ENCODE peak calls at places on chromosomes 16 and 17, in five cellular contexts. W is iPS-NIHi11; R is amniotic stem cell; O is occipital lobe; A is stimulated activated CD4-positive, alpha-beta T cell treated with anti-CD3 and anti-CD28 coated beads, Interleukin-1b, Interleukin-23, amount 100 ng/mL, for 24 hours. J is an unnamed sample.

GRCh38 chr17:73902416-73903181 is 258.4 kb upstream of the SDK2 start:
- DNase-seq in A (no peak), O (no peak), R (no peak), W (peak), J (no peak)

GRCh38 chr17:82871056-82871775 is 31.4 kb upstream of the ZNF750 start:
- DNase-seq in A (no peak), R (no peak), W (peak), O (no peak), J (no peak)

GRCh38 chr16:54171855-54172537 is 114.6 kb downstream of the IRX3 start:
- DNase-seq in W (no peak), R (peak), O (no peak), A (no peak), J (peak)

GRCh38 chr17:65698381-65699061 is 137.1 kb upstream of the AXIN2 start:
- DNase-seq in R (no peak), O (no peak), W (no peak), A (no peak), J (peak)

GRCh38 chr17:27239046-27239445 is 54.9 kb upstream of the WSB1 start:
- DNase-seq in A (peak), O (no peak), R (no peak), W (no peak), J (no peak)

GRCh38 chr17:31594416-31594815 is 202.9 kb downstream of the RAB11FIP4 start:
- DNase-seq in A (no peak), R (no peak), W (no peak), O (no peak), J (no peak)

GRCh38 chr17:49471769-49472168 is 23.3 kb upstream of the NGFR start:
- DNase-seq in O (no peak), A (no peak), R (no peak), W (no peak), J (no peak)

GRCh38 chr16:71855937-71856662 is 10.3 kb downstream of the ATXN1L start:
- DNase-seq in W (no peak), A (no peak), O (no peak), R (no peak), J (no peak)

GRCh38 chr16:7646831-7647230 is 314.2 kb downstream of the RBFOX1 start:
- DNase-seq in R (no peak), W (no peak), A (no peak), O (peak), J (no peak)

GRCh38 chr16:67406628-67407027 is 9.6 kb downstream of the ZDHHC1 start:
- DNase-seq in W (no peak), O (no peak), A (no peak), R (peak), J (no peak)

GRCh38 chr16:9241177-9241576 is 149.7 kb downstream of the HAPSTR1 start:
- DNase-seq in R (no peak), O (no peak), W (no peak), A (no peak), J (no peak)

GRCh38 chr17:9684955-9685621 is 39.8 kb downstream of the USP43 start:
- DNase-seq in R (no peak), A (no peak), W (no peak), O (no peak), J (no peak)

GRCh38 chr17:50909765-50910661 is 43.9 kb upstream of the TOB1 start:
- DNase-seq in W (no peak), A (peak), R (no peak), O (no peak), J (no peak)

GRCh38 chr16:48123104-48123788 is 32.5 kb downstream of the ABCC12 start:
- DNase-seq in A (peak), R (peak), O (peak), W (no peak), J (peak)

GRCh38 chr17:41392278-41392677 is 5.1 kb downstream of the KRT31 start:
- DNase-seq in R (no peak), O (no peak), A (no peak), W (no peak), J (no peak)

GRCh38 chr16:10202650-10203049 is 20.4 kb upstream of the GRIN2A start:
- DNase-seq in R (no peak), A (no peak), O (no peak), W (peak), J (no peak)

GRCh38 chr17:73138541-73139138 is 26.2 kb upstream of the SSTR2 start:
- DNase-seq in A (no peak), O (no peak), R (no peak), W (peak), J (no peak)

GRCh38 chr17:59565959-59566324 is 532 bp downstream of the DHX40 start:
- DNase-seq in R (peak), A (peak), W (peak), O (peak), J (peak)

GRCh38 chr16:57562669-57563486 is 20.4 kb downstream of the ADGRG5 start:
- DNase-seq in O (no peak), R (no peak), A (no peak), W (no peak), J (no peak)

GRCh38 chr17:38663964-38664644 is 10.7 kb downstream of the EPOP start:
- DNase-seq in R (no peak), O (no peak), A (no peak), W (no peak), J (no peak)

GRCh38 chr16:46833465-46833810 is 2.5 kb upstream of the C16orf87 start:
- DNase-seq in O (no peak), A (no peak), R (no peak), W (no peak), J (no peak)

GRCh38 chr17:44356241-44356640 is 7.4 kb downstream of the FAM171A2 start:
- DNase-seq in O (no peak), W (no peak), R (no peak), A (no peak), J (no peak)